ENCODE peak calls at places on chromosomes 16 and 17, in four cellular contexts. C, H, U and F are unnamed samples.

GRCh38 chr16:57372372-57373116 is at the start of gene CX3CL1:
- DNase-seq in C (no peak), H (no peak), U (peak; percentile 99), F (peak; percentile 68)

GRCh38 chr16:88515925-88516324 is 54.3 kb upstream of the ZC3H18 start:
- DNase-seq in C (no peak), H (no peak), U (no peak), F (no peak)

GRCh38 chr16:83433201-83433600 is 374.6 kb upstream of the HSBP1 start:
- DNase-seq in C (no peak), H (no peak), U (no peak), F (no peak)

GRCh38 chr17:44916059-44916780 is 920 bp upstream of the GFAP start:
- DNase-seq in C (no peak), H (no peak), U (peak; percentile 79), F (no peak)

GRCh38 chr17:82615084-82616020 is 32.9 kb downstream of the WDR45B start:
- DNase-seq in C (no peak), H (peak; percentile 49), U (peak; percentile 27), F (peak; percentile 45)

GRCh38 chr16:85988306-85988705 is 89.3 kb downstream of the IRF8 start:
- DNase-seq in C (no peak), H (no peak), U (no peak), F (no peak)

GRCh38 chr17:66751771-66752170 is 83.1 kb upstream of the CACNG5 start:
- DNase-seq in C (no peak), H (no peak), U (no peak), F (no peak)

GRCh38 chr17:74408262-74408661 is 23.6 kb upstream of the GPRC5C start:
- DNase-seq in C (peak; percentile 50), H (peak; percentile 78), U (peak; percentile 71), F (no peak)

GRCh38 chr16:27838536-27839175 is 224.9 kb downstream of the GSG1L start:
- DNase-seq in C (no peak), H (no peak), U (no peak), F (no peak)

GRCh38 chr17:76002100-76002499 is 1.4 kb downstream of the CDK3 start:
- DNase-seq in C (no peak), H (no peak), U (no peak), F (no peak)

GRCh38 chr16:27786881-27787625 is 237.1 kb downstream of the KATNIP start:
- DNase-seq in C (no peak), H (no peak), U (no peak), F (no peak)

GRCh38 chr16:50121278-50121677 is 31.8 kb upstream of the TENT4B start:
- DNase-seq in C (no peak), H (no peak), U (no peak), F (no peak)

GRCh38 chr17:61658183-61658582 is 67.2 kb upstream of the NACA2 start:
- DNase-seq in C (no peak), H (no peak), U (no peak), F (no peak)

GRCh38 chr17:77400445-77400870 is 259.7 kb downstream of the SEC14L1 start:
- DNase-seq in C (peak; percentile 50), H (no peak), U (no peak), F (peak; percentile 67)

GRCh38 chr16:17529982-17530760 is 59.4 kb upstream of the XYLT1 start:
- DNase-seq in C (peak; percentile 28), H (no peak), U (no peak), F (no peak)
- TF ChIP-seq HMGXB4 in C (no peak), H (no peak), U (no peak), F (no peak)

GRCh38 chr17:43615330-43615729 is 46.4 kb downstream of the MEOX1 start:
- DNase-seq in C (no peak), H (no peak), U (no peak), F (no peak)
- TF ChIP-seq HMGXB4 in C (no peak), H (no peak), U (no peak), F (no peak)

DNA sequence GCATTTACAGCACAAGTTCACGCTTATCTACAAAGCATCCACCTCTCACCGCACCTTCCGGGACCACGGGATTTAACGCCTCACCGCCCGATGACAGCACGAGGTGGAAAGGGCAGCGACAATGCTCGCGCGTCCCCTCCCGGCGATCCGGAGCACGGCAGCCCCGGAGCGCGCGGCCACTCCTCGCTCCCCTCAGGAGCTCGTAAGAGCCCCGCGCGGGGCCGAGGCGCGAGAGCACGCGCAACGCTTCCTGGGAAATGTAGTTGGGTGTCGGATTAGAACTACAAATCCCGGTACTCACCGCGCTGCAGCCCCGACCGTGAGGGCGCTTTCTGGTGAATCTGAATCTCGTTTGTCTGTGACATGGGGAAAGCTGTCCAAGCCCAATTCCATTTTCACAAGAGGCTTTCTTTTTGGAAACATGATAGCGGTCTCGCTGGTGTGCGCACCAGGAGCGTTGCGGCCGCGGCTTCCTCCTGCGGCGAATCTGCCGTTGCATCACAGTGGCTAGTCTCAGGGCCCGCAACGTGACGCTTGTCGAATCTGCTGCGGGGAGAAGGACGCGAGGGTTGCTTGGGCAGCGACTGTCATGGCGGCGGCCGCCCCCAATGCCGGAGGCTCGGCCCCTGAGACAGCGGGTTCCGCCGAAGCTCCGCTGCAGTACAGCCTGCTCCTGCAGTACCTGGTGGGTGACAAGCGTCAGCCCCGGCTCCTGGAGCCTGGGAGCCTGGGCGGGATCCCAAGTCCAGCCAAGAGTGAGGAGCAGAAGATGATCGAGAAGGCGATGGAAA is at the start of gene TIMM22:
- DNase-seq in C (peak; percentile 85), H (peak; percentile 100), U (peak; percentile 96), F (peak; percentile 96)
- TF ChIP-seq HMGXB4 in C (peak; percentile 35), H (no peak), U (peak; percentile 91), F (peak; percentile 83)

DNA sequence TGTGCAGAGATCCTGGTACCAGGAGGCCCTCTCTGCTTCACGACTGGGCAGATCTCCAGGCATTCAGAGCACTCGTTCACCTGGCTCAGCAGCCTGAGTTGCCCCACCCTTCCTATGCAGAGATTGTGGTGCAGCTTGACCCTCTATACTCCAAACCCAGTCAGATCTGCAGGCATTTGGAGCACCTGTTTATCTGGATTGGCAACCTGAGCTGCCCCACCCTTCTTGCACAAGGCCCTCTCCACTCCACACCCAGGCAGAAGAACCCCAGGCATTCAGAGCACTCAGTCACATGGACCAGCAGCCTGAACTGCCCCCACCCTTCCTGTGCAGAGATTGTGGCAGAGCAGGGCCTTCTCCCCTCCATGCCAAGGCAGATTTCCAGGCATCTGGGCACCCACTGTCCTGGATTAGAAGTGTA is 88.4 kb upstream of the CDH5 start:
- DNase-seq in C (no peak), H (no peak), U (no peak), F (no peak)
- TF ChIP-seq HMGXB4 in C (no peak), H (no peak), U (no peak), F (no peak)

GRCh38 chr17:7702776-7703175 is 2.2 kb upstream of the EFNB3 start:
- DNase-seq in C (no peak), H (no peak), U (no peak), F (no peak)

GRCh38 chr17:7706631-7707354 is 1.8 kb downstream of the EFNB3 start:
- DNase-seq in C (no peak), H (no peak), U (no peak), F (no peak)

GRCh38 chr17:7703584-7704574 is 1.1 kb upstream of the EFNB3 start:
- DNase-seq in C (peak; percentile 48), H (peak; percentile 77), U (peak; percentile 18), F (peak; percentile 81)

GRCh38 chr17:7705269-7706255 is 560 bp downstream of the EFNB3 start:
- DNase-seq in C (no peak), H (no peak), U (no peak), F (peak; percentile 47)

GRCh38 chr17:7704601-7705268 is at the start of gene EFNB3:
- DNase-seq in C (peak; percentile 60), H (peak; percentile 38), U (no peak), F (peak; percentile 79)
- TF ChIP-seq HMGXB4 in C (no peak), H (no peak), U (no peak), F (no peak)